ENCODE peak calls at places on chromosomes 16 and 17, in ten cellular contexts. Q is uterus, S is COR-L47, H is brain microvascular endothelial cell, B is T follicular helper cell, M is nucleus accumbens, O is NCI-H774, E is head of caudate nucleus, A is activated T-cell treated with anti-CD3 and anti-CD28 coated beads for 1 hour, K is NCI-H1436. I is an unnamed sample.
A peak's percentile ranks its signal among the peaks of the same experiment; 100 is the strongest.

GRCh38 chr17:67544364-67544763 is 167.3 kb downstream of the PITPNC1 start:
- DNase-seq in Q (no peak), S (no peak), H (no peak), B (no peak), M (no peak), O (no peak), E (no peak), A (no peak), K (no peak), I (no peak)

GRCh38 chr16:54936979-54937672 is 6.5 kb downstream of the IRX5 start:
- DNase-seq in Q (no peak), S (no peak), H (no peak), B (no peak), M (no peak), O (peak; percentile 38), E (no peak), A (no peak), K (no peak), I (no peak)

GRCh38 chr17:56819431-56820145 is 14.1 kb downstream of the C17orf67 start:
- DNase-seq in Q (peak; percentile 74), S (peak; percentile 40), H (peak; percentile 61), B (peak; percentile 56), M (no peak), O (peak; percentile 65), E (peak; percentile 64), A (peak; percentile 54), K (peak; percentile 84), I (peak; percentile 75)

GRCh38 chr17:64492481-64493109 is 4.3 kb downstream of the POLG2 start:
- DNase-seq in Q (no peak), S (no peak), H (no peak), B (peak; percentile 31), M (no peak), O (no peak), E (no peak), A (no peak), K (no peak), I (no peak)

GRCh38 chr17:32335647-32336046 is 6.3 kb downstream of the C17orf75 start:
- DNase-seq in Q (no peak), S (no peak), H (peak; percentile 47), B (no peak), M (no peak), O (no peak), E (no peak), A (no peak), K (no peak), I (peak; percentile 54)

GRCh38 chr16:85447657-85448313 is 165.3 kb upstream of the GSE1 start:
- DNase-seq in Q (no peak), S (no peak), H (no peak), B (no peak), M (no peak), O (no peak), E (no peak), A (no peak), K (no peak), I (no peak)

GRCh38 chr17:9937901-9938300 is 32.8 kb upstream of the RCVRN start:
- DNase-seq in Q (no peak), S (no peak), H (no peak), B (no peak), M (no peak), O (no peak), E (no peak), A (no peak), K (no peak), I (no peak)

GRCh38 chr17:74117087-74117486 is 86.4 kb upstream of the RPL38 start:
- DNase-seq in Q (no peak), S (no peak), H (no peak), B (no peak), M (no peak), O (no peak), E (no peak), A (no peak), K (no peak), I (no peak)

GRCh38 chr16:87278191-87279093 is 38.8 kb downstream of the C16orf95 start:
- DNase-seq in Q (peak; percentile 36), S (no peak), H (peak; percentile 77), B (no peak), M (peak; percentile 7), O (no peak), E (peak; percentile 68), A (peak; percentile 11), K (peak; percentile 6), I (peak; percentile 70)

GRCh38 chr16:66728117-66728787 is 23.2 kb downstream of the DYNC1LI2 start:
- DNase-seq in Q (peak; percentile 31), S (peak; percentile 67), H (no peak), B (no peak), M (no peak), O (no peak), E (no peak), A (no peak), K (peak; percentile 22), I (peak; percentile 55)

GRCh38 chr17:79654960-79655382 is 44.1 kb upstream of the RBFOX3 start:
- DNase-seq in Q (peak; percentile 10), S (no peak), H (no peak), B (no peak), M (no peak), O (no peak), E (no peak), A (no peak), K (no peak), I (no peak)

GRCh38 chr17:31571124-31571892 is 179.8 kb downstream of the RAB11FIP4 start:
- DNase-seq in Q (peak; percentile 94), S (no peak), H (peak; percentile 31), B (no peak), M (no peak), O (no peak), E (no peak), A (no peak), K (no peak), I (peak; percentile 20)

GRCh38 chr17:71666047-71666446 is 454.8 kb upstream of the SOX9 start:
- DNase-seq in Q (no peak), S (no peak), H (no peak), B (no peak), M (no peak), O (no peak), E (no peak), A (no peak), K (no peak), I (no peak)

GRCh38 chr17:49469831-49470568 is 25.1 kb upstream of the NGFR start:
- DNase-seq in Q (no peak), S (no peak), H (no peak), B (no peak), M (no peak), O (no peak), E (no peak), A (no peak), K (peak; percentile 14), I (no peak)

GRCh38 chr17:79832211-79833109 is 6.8 kb downstream of the CBX4 start:
- DNase-seq in Q (no peak), S (no peak), H (no peak), B (no peak), M (no peak), O (no peak), E (no peak), A (no peak), K (no peak), I (no peak)

GRCh38 chr16:55033225-55034156 is 102.8 kb downstream of the IRX5 start:
- DNase-seq in Q (no peak), S (no peak), H (no peak), B (no peak), M (no peak), O (no peak), E (no peak), A (no peak), K (no peak), I (no peak)

GRCh38 chr17:83067071-83067717 is 12.2 kb upstream of the METRNL start:
- DNase-seq in Q (peak; percentile 11), S (no peak), H (no peak), B (no peak), M (no peak), O (no peak), E (no peak), A (no peak), K (no peak), I (no peak)

GRCh38 chr16:59192551-59193199 is 458.6 kb upstream of the GOT2 start:
- DNase-seq in Q (no peak), S (no peak), H (peak; percentile 20), B (no peak), M (no peak), O (no peak), E (no peak), A (no peak), K (no peak), I (peak; percentile 5)

I was measured in HT1080.